ENCODE peak calls at places on chromosomes 3 and 15, in four cellular contexts. One of them, this sample, is unnamed.

GRCh38 chr15:40633178-40633577 is 39.1 kb downstream of the KNL1 start:
- DNase-seq in body of pancreas: no peak
- DNase-seq in MM.1S: no peak
- DNase-seq in A549: peak; percentile 13
- DNase-seq in this sample: no peak

GRCh38 chr3:15629860-15630597 is 28.5 kb downstream of the BTD start:
- DNase-seq in body of pancreas: peak; percentile 74
- DNase-seq in MM.1S: peak; percentile 90
- DNase-seq in A549: peak; percentile 86
- DNase-seq in this sample: no peak

GRCh38 chr3:23389089-23389488 is 186.0 kb downstream of the UBE2E2 start:
- DNase-seq in A549: peak; percentile 16
- DNase-seq in MM.1S: no peak
- DNase-seq in body of pancreas: peak; percentile 8
- DNase-seq in this sample: no peak

GRCh38 chr15:99369250-99369649 is 118.0 kb downstream of the LRRC28 start:
- DNase-seq in body of pancreas: no peak
- DNase-seq in A549: no peak
- DNase-seq in MM.1S: no peak
- DNase-seq in this sample: no peak

GRCh38 chr3:114709102-114709501 is 415.3 kb downstream of the TIGIT start:
- DNase-seq in body of pancreas: no peak
- DNase-seq in A549: no peak
- DNase-seq in MM.1S: no peak
- DNase-seq in this sample: peak; percentile 53

GRCh38 chr3:52277972-52278509 is 408 bp downstream of the WDR82 start:
- DNase-seq in A549: peak; percentile 64
- DNase-seq in body of pancreas: no peak
- DNase-seq in MM.1S: peak; percentile 63
- DNase-seq in this sample: no peak

GRCh38 chr3:100106531-100107155 is 7.7 kb downstream of the FILIP1L start:
- DNase-seq in A549: no peak
- DNase-seq in MM.1S: no peak
- DNase-seq in body of pancreas: no peak
- DNase-seq in this sample: no peak

GRCh38 chr3:175041369-175041768 is 182.2 kb downstream of the NAALADL2 start:
- DNase-seq in MM.1S: no peak
- DNase-seq in body of pancreas: no peak
- DNase-seq in A549: no peak
- DNase-seq in this sample: no peak

GRCh38 chr3:62727576-62727975 is 147.6 kb downstream of the CADPS start:
- DNase-seq in MM.1S: no peak
- DNase-seq in body of pancreas: no peak
- DNase-seq in A549: no peak
- DNase-seq in this sample: no peak

GRCh38 chr15:63469984-63470383 is 34.4 kb upstream of the USP3 start:
- DNase-seq in MM.1S: no peak
- DNase-seq in A549: no peak
- DNase-seq in body of pancreas: no peak
- DNase-seq in this sample: no peak

DNA sequence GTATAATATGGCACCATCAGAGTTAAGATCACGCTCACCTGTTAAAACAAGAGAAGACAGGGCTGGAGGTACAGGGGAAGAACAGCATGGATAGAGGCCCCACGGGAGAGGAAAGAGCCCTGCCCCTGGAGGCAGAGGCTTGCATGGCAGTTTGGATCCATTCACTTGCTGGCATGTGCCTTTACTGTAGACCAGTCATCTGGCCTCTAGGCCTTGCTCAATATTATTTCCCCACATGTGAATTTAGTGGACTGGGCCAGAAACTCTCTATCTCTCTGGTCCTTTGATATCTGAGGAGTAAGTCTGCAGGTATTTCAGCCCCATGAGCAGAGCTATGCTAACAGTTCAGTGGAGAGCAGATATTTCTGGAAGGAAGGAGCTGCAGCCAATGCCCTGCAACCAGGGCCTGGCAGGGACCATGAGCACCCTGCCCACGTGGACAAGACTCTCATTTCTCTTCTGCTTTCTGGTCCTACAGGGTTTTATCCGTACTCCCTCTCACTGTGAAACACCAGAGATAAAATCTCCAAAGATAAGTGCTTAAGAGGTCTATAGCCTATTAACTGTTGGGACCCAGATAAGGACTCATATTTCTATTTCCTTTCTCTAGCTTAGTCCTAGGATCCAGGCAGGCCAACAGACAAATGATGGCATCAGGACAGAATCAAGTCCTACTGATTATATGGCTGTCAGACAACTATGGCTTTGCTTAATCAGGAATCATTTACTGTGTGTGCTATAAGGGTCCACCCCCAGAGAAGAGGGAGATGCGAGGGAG is 65.0 kb downstream of the CLDN11 start:
- DNase-seq in A549: no peak
- DNase-seq in MM.1S: no peak
- DNase-seq in body of pancreas: no peak
- DNase-seq in this sample: no peak
- TF ChIP-seq CTCF in A549: no peak
- TF ChIP-seq CTCF in MM.1S: no peak
- TF ChIP-seq CTCF in body of pancreas: no peak
- TF ChIP-seq CTCF in this sample: peak; percentile 37

GRCh38 chr3:30356901-30357753 is 249.3 kb upstream of the TGFBR2 start:
- DNase-seq in body of pancreas: no peak
- DNase-seq in A549: peak; percentile 72
- DNase-seq in MM.1S: no peak
- DNase-seq in this sample: no peak
- H3K4me3 ChIP-seq in body of pancreas: no peak overlapping the region
- H3K4me3 ChIP-seq in A549: no peak overlapping the region
- H3K4me3 ChIP-seq in MM.1S: no peak overlapping the region
- H3K4me3 ChIP-seq in this sample: no peak overlapping the region

GRCh38 chr15:95024388-95024787 is 793.0 kb downstream of the MCTP2 start:
- DNase-seq in A549: peak; percentile 36
- DNase-seq in MM.1S: peak; percentile 46
- DNase-seq in body of pancreas: no peak
- DNase-seq in this sample: no peak
- TF ChIP-seq CTCF in A549: peak; percentile 22
- TF ChIP-seq CTCF in MM.1S: peak; percentile 49
- TF ChIP-seq CTCF in body of pancreas: no peak
- TF ChIP-seq CTCF in this sample: peak; percentile 65

DNA sequence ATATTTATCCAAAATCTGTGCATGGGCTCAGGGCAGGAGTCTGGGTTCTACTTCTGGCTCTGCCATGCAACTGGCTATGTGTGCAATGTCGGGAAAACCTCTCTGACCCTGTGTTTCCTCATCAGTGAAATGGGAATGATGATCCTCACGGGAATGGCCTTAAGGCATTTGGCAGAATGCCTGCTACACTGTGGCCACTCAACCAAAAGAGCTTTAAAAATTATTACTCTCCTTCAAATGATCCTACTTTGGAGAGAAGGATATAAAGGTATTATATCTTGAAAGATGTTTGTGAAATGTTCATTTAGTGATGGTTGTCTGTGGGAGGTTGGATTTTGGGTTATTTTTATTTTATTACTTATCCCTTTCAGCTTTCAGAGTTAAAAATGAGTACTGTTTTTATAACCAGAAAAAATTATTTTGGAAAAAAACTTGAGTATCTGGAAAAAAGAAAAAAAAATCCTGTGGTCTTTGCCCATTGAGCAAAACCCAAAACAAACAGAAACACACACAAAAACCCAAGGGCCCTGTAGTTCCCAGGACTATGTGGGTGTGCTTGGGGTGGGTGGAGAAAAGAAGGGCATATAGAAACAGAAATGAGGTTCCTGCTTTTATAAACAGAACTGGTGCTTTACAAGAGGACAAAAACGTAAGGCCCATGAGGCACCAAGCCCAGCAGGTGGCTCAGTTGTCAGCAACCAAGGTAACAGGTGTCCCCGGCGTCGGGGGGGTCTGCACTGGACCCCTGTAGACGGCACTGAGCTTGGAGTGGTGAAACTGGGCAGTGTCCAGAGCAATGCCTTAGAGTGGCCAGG is 22.0 kb downstream of the RGMA start:
- DNase-seq in A549: no peak
- DNase-seq in body of pancreas: no peak
- DNase-seq in MM.1S: no peak
- DNase-seq in this sample: no peak
- H3K4me3 ChIP-seq in A549: no peak overlapping the region
- H3K4me3 ChIP-seq in body of pancreas: no peak overlapping the region
- H3K4me3 ChIP-seq in MM.1S: no peak overlapping the region
- H3K4me3 ChIP-seq in this sample: no peak overlapping the region

GRCh38 chr3:150703756-150704344 is at the start of gene ERICH6:
- DNase-seq in MM.1S: peak; percentile 93
- DNase-seq in A549: peak; percentile 92
- DNase-seq in body of pancreas: peak; percentile 96
- DNase-seq in this sample: peak; percentile 42
- TF ChIP-seq CTCF in MM.1S: peak; percentile 23
- TF ChIP-seq CTCF in A549: no peak
- TF ChIP-seq CTCF in body of pancreas: peak; percentile 38
- TF ChIP-seq CTCF in this sample: peak; percentile 11

DNA sequence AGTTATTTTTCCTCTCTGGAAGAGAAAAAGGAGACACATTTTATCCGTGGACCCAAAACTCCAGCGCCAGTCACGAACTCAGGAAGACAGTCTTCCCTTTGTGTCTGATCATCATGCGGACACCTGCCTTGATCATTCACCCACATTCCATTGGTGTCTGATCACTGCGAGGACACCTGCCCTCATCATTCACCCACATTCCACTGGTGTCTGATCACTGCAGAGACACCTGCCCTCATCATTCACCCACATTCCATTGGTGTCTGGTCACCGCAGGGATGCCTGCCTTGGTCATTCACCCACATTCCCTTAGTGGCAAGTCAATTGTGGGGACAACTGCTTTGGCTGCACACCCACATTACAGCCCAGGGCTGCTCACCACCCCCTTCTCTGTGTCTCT is 148.9 kb downstream of the ROBO1 start:
- DNase-seq in MM.1S: no peak
- DNase-seq in body of pancreas: no peak
- DNase-seq in A549: no peak
- DNase-seq in this sample: no peak
- H3K4me3 ChIP-seq in MM.1S: no peak overlapping the region
- H3K4me3 ChIP-seq in body of pancreas: no peak overlapping the region
- H3K4me3 ChIP-seq in A549: no peak overlapping the region
- H3K4me3 ChIP-seq in this sample: no peak overlapping the region

GRCh38 chr3:27939510-27939909 is 217.4 kb upstream of the EOMES start:
- DNase-seq in body of pancreas: no peak
- DNase-seq in A549: no peak
- DNase-seq in MM.1S: no peak
- DNase-seq in this sample: no peak
- TF ChIP-seq CTCF in body of pancreas: no peak
- TF ChIP-seq CTCF in A549: no peak
- TF ChIP-seq CTCF in MM.1S: no peak
- TF ChIP-seq CTCF in this sample: no peak

GRCh38 chr15:59300618-59301139 is 72.0 kb downstream of the MYO1E start:
- DNase-seq in body of pancreas: no peak
- DNase-seq in MM.1S: no peak
- DNase-seq in A549: peak; percentile 65
- DNase-seq in this sample: no peak

GRCh38 chr15:59298876-59299275 is 73.8 kb downstream of the MYO1E start:
- DNase-seq in A549: no peak
- DNase-seq in body of pancreas: no peak
- DNase-seq in MM.1S: no peak
- DNase-seq in this sample: no peak

GRCh38 chr15:59299919-59300617 is 72.6 kb downstream of the MYO1E start:
- DNase-seq in MM.1S: peak; percentile 86
- DNase-seq in A549: peak; percentile 97
- DNase-seq in body of pancreas: peak; percentile 68
- DNase-seq in this sample: peak; percentile 92

GRCh38 chr15:59296181-59296617 is 76.5 kb downstream of the MYO1E start:
- DNase-seq in body of pancreas: no peak
- DNase-seq in A549: peak; percentile 62
- DNase-seq in MM.1S: no peak
- DNase-seq in this sample: peak; percentile 88

GRCh38 chr15:59298255-59298856 is 74.3 kb downstream of the MYO1E start:
- DNase-seq in A549: no peak
- DNase-seq in MM.1S: no peak
- DNase-seq in body of pancreas: no peak
- DNase-seq in this sample: no peak
- H3K4me3 ChIP-seq in A549: no peak overlapping the region
- H3K4me3 ChIP-seq in MM.1S: no peak overlapping the region
- H3K4me3 ChIP-seq in body of pancreas: no peak overlapping the region
- H3K4me3 ChIP-seq in this sample: no peak overlapping the region

GRCh38 chr15:92011611-92012367 is 158.3 kb downstream of the SLCO3A1 start:
- DNase-seq in body of pancreas: peak; percentile 16
- DNase-seq in A549: no peak
- DNase-seq in MM.1S: no peak
- DNase-seq in this sample: peak; percentile 20
- TF ChIP-seq CTCF in body of pancreas: no peak
- TF ChIP-seq CTCF in A549: no peak
- TF ChIP-seq CTCF in MM.1S: no peak
- TF ChIP-seq CTCF in this sample: no peak

GRCh38 chr15:81387629-81388430 is 13.8 kb upstream of the TMC3 start:
- DNase-seq in MM.1S: no peak
- DNase-seq in A549: no peak
- DNase-seq in body of pancreas: no peak
- DNase-seq in this sample: no peak

GRCh38 chr15:81385110-81386076 is 11.4 kb upstream of the TMC3 start:
- DNase-seq in MM.1S: no peak
- DNase-seq in body of pancreas: peak; percentile 52
- DNase-seq in A549: no peak
- DNase-seq in this sample: no peak

GRCh38 chr15:81391657-81392056 is 17.6 kb upstream of the TMC3 start:
- DNase-seq in body of pancreas: no peak
- DNase-seq in MM.1S: no peak
- DNase-seq in A549: no peak
- DNase-seq in this sample: no peak

GRCh38 chr15:81386947-81387346 is 12.9 kb upstream of the TMC3 start:
- DNase-seq in body of pancreas: no peak
- DNase-seq in A549: no peak
- DNase-seq in MM.1S: no peak
- DNase-seq in this sample: no peak

DNA sequence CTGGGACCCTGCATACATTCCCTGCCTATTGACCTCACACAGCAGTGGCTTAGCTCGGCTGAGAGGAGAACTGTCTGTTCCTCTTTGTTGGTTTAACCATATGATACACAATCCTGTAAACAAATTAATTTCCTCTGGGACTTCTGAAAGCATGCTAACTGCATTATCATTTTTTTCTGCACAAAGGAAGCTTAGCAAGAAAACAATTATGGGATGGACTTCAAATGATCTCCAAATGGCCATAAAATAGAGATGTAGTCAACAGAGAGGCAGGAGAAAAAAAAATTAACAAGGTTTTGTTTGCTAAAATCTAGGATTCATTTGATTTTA is 14.4 kb upstream of the TMC3 start:
- DNase-seq in MM.1S: no peak
- DNase-seq in body of pancreas: no peak
- DNase-seq in A549: no peak
- DNase-seq in this sample: no peak
- H3K4me3 ChIP-seq in MM.1S: no peak overlapping the region
- H3K4me3 ChIP-seq in body of pancreas: no peak overlapping the region
- H3K4me3 ChIP-seq in A549: no peak overlapping the region
- H3K4me3 ChIP-seq in this sample: no peak overlapping the region